ENCODE peak calls at places on chromosomes 6 and 20, in nine cellular contexts. O is NAMALWA, D is HTR-8/SVneo, F is NCI-H524 treated with DMSO at 0.1 percent for 48 hours, G is DMS 273 treated with DMSO at 0.1 percent for 48 hours, X is ovary, R is ureter, C is HEK293T, M is HCT116. T is an unnamed sample.

GRCh38 chr6:157222201-157222981 is 100.9 kb downstream of the TMEM242 start:
- DNase-seq in O (peak), D (no peak), F (no peak), G (no peak), X (no peak), R (peak), C (no peak), M (no peak), T (no peak)

GRCh38 chr6:124961784-124962611 is at the start of gene RNF217:
- DNase-seq in O (no peak), D (peak), F (peak), G (no peak), X (peak), R (peak), C (peak), M (no peak), T (peak)

GRCh38 chr20:14116037-14116436 is 120.7 kb downstream of the MACROD2 start:
- DNase-seq in O (no peak), D (no peak), F (no peak), G (no peak), X (no peak), R (no peak), C (no peak), M (no peak), T (no peak)

GRCh38 chr20:652611-653109 is 340 bp downstream of the SRXN1 start:
- DNase-seq in O (no peak), D (peak), F (no peak), G (no peak), X (no peak), R (no peak), C (no peak), M (no peak), T (peak)

GRCh38 chr6:39886871-39887270 is 47.4 kb downstream of the MOCS1 start:
- DNase-seq in O (no peak), D (no peak), F (no peak), G (no peak), X (no peak), R (no peak), C (no peak), M (no peak), T (no peak)

GRCh38 chr6:113281014-113281810 is 575.9 kb upstream of the MARCKS start:
- DNase-seq in O (no peak), D (no peak), F (no peak), G (no peak), X (no peak), R (no peak), C (no peak), M (no peak), T (peak)

GRCh38 chr6:53432318-53433161 is 83.8 kb upstream of the ELOVL5 start:
- DNase-seq in O (no peak), D (peak), F (no peak), G (no peak), X (no peak), R (no peak), C (no peak), M (no peak), T (no peak)

GRCh38 chr6:81031429-81031828 is 721.1 kb downstream of the TENT5A start:
- DNase-seq in O (no peak), D (no peak), F (no peak), G (no peak), X (no peak), R (no peak), C (no peak), M (no peak), T (no peak)

GRCh38 chr20:51529758-51530157 is 12.8 kb downstream of the NFATC2 start:
- DNase-seq in O (peak), D (no peak), F (no peak), G (no peak), X (no peak), R (no peak), C (no peak), M (no peak), T (no peak)

GRCh38 chr20:10288954-10289646 is 70.5 kb downstream of the SNAP25 start:
- DNase-seq in O (no peak), D (no peak), F (no peak), G (no peak), X (no peak), R (no peak), C (no peak), M (no peak), T (no peak)

GRCh38 chr20:64139200-64140081 is 24.8 kb upstream of the MYT1 start:
- DNase-seq in O (no peak), D (no peak), F (no peak), G (no peak), X (peak), R (no peak), C (no peak), M (no peak), T (no peak)

GRCh38 chr6:159376443-159377182 is 207.4 kb downstream of the FNDC1 start:
- DNase-seq in O (no peak), D (no peak), F (no peak), G (no peak), X (no peak), R (no peak), C (no peak), M (no peak), T (no peak)

GRCh38 chr6:145453376-145453775 is 281.9 kb downstream of the EPM2A start:
- DNase-seq in O (no peak), D (no peak), F (peak), G (no peak), X (no peak), R (no peak), C (peak), M (peak), T (no peak)

GRCh38 chr20:62428396-62429160 is 1.2 kb upstream of the RBBP8NL start:
- DNase-seq in O (no peak), D (no peak), F (no peak), G (no peak), X (no peak), R (no peak), C (no peak), M (no peak), T (no peak)

GRCh38 chr6:166611631-166612030 is 15.4 kb downstream of the RPS6KA2 start:
- DNase-seq in O (no peak), D (no peak), F (no peak), G (no peak), X (no peak), R (peak), C (no peak), M (no peak), T (no peak)

GRCh38 chr6:46983007-46983411 is 59.1 kb downstream of the ADGRF1 start:
- DNase-seq in O (no peak), D (no peak), F (no peak), G (no peak), X (no peak), R (no peak), C (peak), M (no peak), T (no peak)

GRCh38 chr6:84657486-84657885 is 106.9 kb downstream of the TBX18 start:
- DNase-seq in O (no peak), D (no peak), F (no peak), G (no peak), X (no peak), R (no peak), C (no peak), M (no peak), T (no peak)

GRCh38 chr20:23668477-23668951 is 20.3 kb downstream of the CST4 start:
- DNase-seq in O (peak), D (peak), F (no peak), G (peak), X (no peak), R (peak), C (peak), M (peak), T (peak)

GRCh38 chr20:59645761-59646171 is 41.4 kb downstream of the PHACTR3 start:
- DNase-seq in O (peak), D (no peak), F (peak), G (no peak), X (no peak), R (no peak), C (no peak), M (no peak), T (no peak)

GRCh38 chr6:100461273-100461919 is 3.3 kb downstream of the SIM1 start:
- DNase-seq in O (no peak), D (peak), F (peak), G (peak), X (no peak), R (no peak), C (peak), M (no peak), T (no peak)

GRCh38 chr6:140319209-140319608 is 944.8 kb upstream of the CITED2 start:
- DNase-seq in O (peak), D (peak), F (no peak), G (no peak), X (no peak), R (no peak), C (no peak), M (no peak), T (peak)